ENCODE peak calls at places on chromosomes 11 and 22, in six cellular contexts. A is lower lobe of right lung; F is HFF-Myc; B is naive thymus-derived CD4-positive, alpha-beta T cell; U is cardiac muscle cell; R is heart right ventricle. K is an unnamed sample.

GRCh38 chr22:27996529-27996925 is 77.5 kb upstream of the PITPNB start:
- DNase-seq in F (no peak), B (no peak), U (no peak), A (peak), R (no peak), K (no peak)

GRCh38 chr11:31870609-31871309 is 59.6 kb upstream of the PAX6 start:
- DNase-seq in A (peak), R (peak), U (peak), B (peak), F (no peak), K (no peak)

GRCh38 chr11:78216021-78216420 is 27.3 kb downstream of the USP35 start:
- DNase-seq in A (no peak), U (no peak), F (no peak), B (no peak), R (no peak), K (no peak)

GRCh38 chr11:131749100-131749499 is 378.7 kb downstream of the NTM start:
- DNase-seq in B (no peak), U (peak), A (no peak), R (no peak), F (peak), K (no peak)

GRCh38 chr11:6067502-6067901 is 36.9 kb upstream of the OR56A1 start:
- DNase-seq in B (no peak), U (no peak), A (no peak), F (no peak), R (no peak), K (no peak)

GRCh38 chr22:48798281-48799226 is 1029.1 kb downstream of the BRD1 start:
- DNase-seq in B (no peak), A (no peak), U (no peak), R (no peak), F (no peak), K (no peak)

GRCh38 chr11:75812542-75813040 is 2.4 kb upstream of the UVRAG start:
- DNase-seq in R (no peak), F (no peak), U (no peak), B (no peak), A (no peak), K (no peak)

GRCh38 chr22:33512961-33513360 is 407.3 kb downstream of the LARGE1 start:
- DNase-seq in F (no peak), B (no peak), A (no peak), U (no peak), R (no peak), K (no peak)

GRCh38 chr11:2768471-2769408 is 68.9 kb upstream of the KCNQ1OT1 start:
- DNase-seq in U (peak), R (peak), F (no peak), A (peak), B (no peak), K (peak)

GRCh38 chr11:1749020-1749758 is 1.2 kb downstream of the IFITM10 start:
- DNase-seq in F (no peak), B (no peak), U (peak), R (no peak), A (peak), K (peak)

GRCh38 chr11:46383974-46384701 is 2.7 kb downstream of the MDK start:
- DNase-seq in A (no peak), U (no peak), F (no peak), B (no peak), R (no peak), K (no peak)

GRCh38 chr11:133681901-133682300 is 149.6 kb upstream of the OPCML start:
- DNase-seq in B (no peak), A (no peak), R (no peak), U (no peak), F (no peak), K (no peak)

GRCh38 chr11:77636738-77637344 is 753 bp downstream of the CLNS1A start:
- DNase-seq in U (no peak), F (no peak), A (no peak), R (no peak), B (no peak), K (no peak)

GRCh38 chr22:27685515-27685914 is 116.0 kb downstream of the MN1 start:
- DNase-seq in F (no peak), B (no peak), A (no peak), U (no peak), R (peak), K (no peak)

GRCh38 chr11:1729692-1730011 is 20.7 kb downstream of the IFITM10 start:
- DNase-seq in A (no peak), U (no peak), R (no peak), B (no peak), F (no peak), K (no peak)

GRCh38 chr11:119316017-119316728 is 757 bp downstream of the MCAM start:
- DNase-seq in A (no peak), F (no peak), R (peak), B (no peak), U (no peak), K (peak)

GRCh38 chr22:19505735-19506126 is 18.5 kb downstream of the CLDN5 start:
- DNase-seq in A (no peak), B (no peak), R (no peak), U (no peak), F (no peak), K (peak)

GRCh38 chr11:75968021-75968685 is 153.1 kb downstream of the UVRAG start:
- DNase-seq in U (peak), A (no peak), B (no peak), F (no peak), R (no peak), K (no peak)

GRCh38 chr11:8018742-8019631 is 31.9 kb downstream of the EIF3F start:
- DNase-seq in R (peak), U (peak), F (peak), B (peak), A (peak), K (peak)

GRCh38 chr11:107565219-107565937 is at the start of gene ALKBH8:
- DNase-seq in R (peak), A (peak), B (peak), U (peak), F (no peak), K (no peak)

GRCh38 chr22:48478529-48479265 is 1349.0 kb downstream of the BRD1 start:
- DNase-seq in A (peak), B (no peak), F (no peak), R (no peak), U (no peak), K (peak)

GRCh38 chr11:125360066-125360465 is 136.0 kb downstream of the FEZ1 start:
- DNase-seq in A (no peak), R (no peak), B (no peak), U (no peak), F (no peak), K (no peak)

GRCh38 chr11:3831378-3832239 is 9.2 kb downstream of the RHOG start:
- DNase-seq in A (peak), U (no peak), F (no peak), B (no peak), R (peak), K (no peak)

GRCh38 chr11:77208535-77208934 is 80.5 kb downstream of the MYO7A start:
- DNase-seq in B (no peak), F (no peak), A (no peak), U (no peak), R (no peak), K (no peak)

GRCh38 chr11:115912484-115912945 is 408.3 kb upstream of the CADM1 start:
- DNase-seq in A (no peak), U (no peak), F (no peak), B (no peak), R (no peak), K (no peak)

GRCh38 chr11:9214765-9215164 is 50.4 kb downstream of the DENND5A start:
- DNase-seq in R (no peak), A (no peak), U (peak), B (no peak), F (no peak), K (no peak)

GRCh38 chr11:20589796-20590195 is 9.6 kb upstream of the SLC6A5 start:
- DNase-seq in R (no peak), B (no peak), U (no peak), F (no peak), A (no peak), K (no peak)

GRCh38 chr22:41574847-41575381 is 14.1 kb downstream of the CSDC2 start:
- DNase-seq in F (no peak), R (peak), U (peak), A (no peak), B (no peak), K (peak)

GRCh38 chr11:27471588-27472397 is 797 bp downstream of the LGR4 start:
- DNase-seq in F (no peak), U (peak), R (peak), B (peak), A (peak), K (peak)

GRCh38 chr11:78940500-78941225 is 366.0 kb upstream of the NARS2 start:
- DNase-seq in R (no peak), B (no peak), U (no peak), A (no peak), F (no peak), K (no peak)

GRCh38 chr11:3340025-3340424 is 38.9 kb downstream of the ZNF195 start:
- DNase-seq in F (peak), U (peak), B (no peak), A (no peak), R (no peak), K (no peak)

GRCh38 chr11:127074151-127074761 is 73.7 kb upstream of the KIRREL3 start:
- DNase-seq in U (peak), F (peak), A (no peak), R (no peak), B (no peak), K (no peak)

GRCh38 chr11:79201637-79202347 is 239.0 kb downstream of the TENM4 start:
- DNase-seq in F (no peak), R (no peak), A (no peak), B (no peak), U (no peak), K (no peak)

GRCh38 chr22:29994941-29995340 is 85.3 kb upstream of the HORMAD2 start:
- DNase-seq in B (no peak), F (no peak), U (peak), R (no peak), A (no peak), K (no peak)

GRCh38 chr11:126290887-126291286 is 8.0 kb downstream of the TIRAP start:
- DNase-seq in U (no peak), A (no peak), R (no peak), F (no peak), B (no peak), K (no peak)

GRCh38 chr22:37551981-37552380 is 8.3 kb upstream of the CDC42EP1 start:
- DNase-seq in B (no peak), U (no peak), R (no peak), F (no peak), A (no peak), K (no peak)

GRCh38 chr11:126522606-126523005 is 167.1 kb downstream of the ST3GAL4 start:
- DNase-seq in R (no peak), F (no peak), U (no peak), A (no peak), B (no peak), K (no peak)

GRCh38 chr22:38924197-38924952 is 33.0 kb upstream of the APOBEC3A start:
- DNase-seq in B (no peak), U (peak), R (peak), A (peak), F (peak), K (peak)

GRCh38 chr22:38921801-38922200 is 35.6 kb upstream of the APOBEC3A start:
- DNase-seq in F (no peak), A (no peak), U (no peak), R (no peak), B (no peak), K (no peak)

GRCh38 chr22:38925571-38926041 is 31.8 kb upstream of the APOBEC3A start:
- DNase-seq in F (no peak), A (no peak), R (no peak), U (no peak), B (no peak), K (no peak)

GRCh38 chr22:38921126-38921525 is 36.3 kb upstream of the APOBEC3A start:
- DNase-seq in R (no peak), F (no peak), U (no peak), B (no peak), A (peak), K (no peak)

DNA sequence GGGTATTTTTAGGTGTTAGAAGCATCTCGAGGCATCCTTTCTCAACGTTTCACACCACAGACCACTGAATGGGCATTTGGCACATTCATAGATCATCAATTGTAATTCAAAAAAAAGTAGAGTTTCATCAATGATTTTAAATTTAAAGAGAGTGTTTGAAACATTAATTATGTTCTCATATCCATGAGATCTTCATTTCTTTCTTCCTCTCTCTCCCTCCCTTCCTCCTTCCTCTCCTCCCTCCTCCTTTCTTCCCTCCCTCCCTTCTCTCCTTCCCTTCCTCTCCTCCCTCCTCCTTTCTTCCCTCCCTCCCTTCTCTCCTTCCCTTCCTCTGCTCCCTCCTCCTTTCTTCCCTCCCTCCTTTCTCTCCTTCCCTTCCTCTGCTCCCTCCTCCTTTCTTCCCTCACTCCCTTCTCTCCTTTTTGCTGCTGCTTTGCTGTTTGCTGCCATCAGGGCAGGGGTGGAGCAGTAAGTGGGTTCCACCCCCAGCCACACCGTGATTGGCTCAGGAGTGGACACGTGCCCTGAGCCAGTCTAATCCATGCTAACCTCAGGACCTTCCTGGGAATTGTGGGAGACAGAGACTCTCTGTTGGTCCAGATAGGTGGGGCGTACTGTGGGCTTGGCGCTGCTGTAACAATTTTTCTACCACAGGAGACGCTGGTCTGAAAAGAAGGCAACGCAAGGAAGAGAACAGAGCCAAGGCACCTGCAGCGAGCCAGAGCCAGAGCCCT is 33.8 kb upstream of the APOBEC3A start:
- DNase-seq in R (peak), B (no peak), F (peak), A (peak), U (peak), K (peak)
- H3K4me3 ChIP-seq in R (peak), B (no peak), F (peak), A (peak), U (no peak), K (peak)

GRCh38 chr22:49964136-49964492 is 3.5 kb downstream of the PIM3 start:
- DNase-seq in A (peak), F (no peak), R (no peak), B (no peak), U (no peak), K (peak)
- H3K4me3 ChIP-seq in A (peak), F (peak), R (peak), B (no peak), U (no peak), K (peak)

GRCh38 chr22:22884888-22885840 is 2.5 kb upstream of the IGLL5 start:
- DNase-seq in A (no peak), F (no peak), U (no peak), B (no peak), R (peak), K (no peak)

GRCh38 chr22:22888509-22889353 is 1.1 kb downstream of the IGLL5 start:
- DNase-seq in U (no peak), R (no peak), B (no peak), A (no peak), F (no peak), K (peak)

GRCh38 chr22:22890085-22890484 is 2.5 kb downstream of the IGLL5 start:
- DNase-seq in F (no peak), A (no peak), U (no peak), B (no peak), R (no peak), K (no peak)

GRCh38 chr22:22886546-22886945 is 1.1 kb upstream of the IGLL5 start:
- DNase-seq in A (no peak), B (no peak), F (no peak), U (no peak), R (no peak), K (peak)

DNA sequence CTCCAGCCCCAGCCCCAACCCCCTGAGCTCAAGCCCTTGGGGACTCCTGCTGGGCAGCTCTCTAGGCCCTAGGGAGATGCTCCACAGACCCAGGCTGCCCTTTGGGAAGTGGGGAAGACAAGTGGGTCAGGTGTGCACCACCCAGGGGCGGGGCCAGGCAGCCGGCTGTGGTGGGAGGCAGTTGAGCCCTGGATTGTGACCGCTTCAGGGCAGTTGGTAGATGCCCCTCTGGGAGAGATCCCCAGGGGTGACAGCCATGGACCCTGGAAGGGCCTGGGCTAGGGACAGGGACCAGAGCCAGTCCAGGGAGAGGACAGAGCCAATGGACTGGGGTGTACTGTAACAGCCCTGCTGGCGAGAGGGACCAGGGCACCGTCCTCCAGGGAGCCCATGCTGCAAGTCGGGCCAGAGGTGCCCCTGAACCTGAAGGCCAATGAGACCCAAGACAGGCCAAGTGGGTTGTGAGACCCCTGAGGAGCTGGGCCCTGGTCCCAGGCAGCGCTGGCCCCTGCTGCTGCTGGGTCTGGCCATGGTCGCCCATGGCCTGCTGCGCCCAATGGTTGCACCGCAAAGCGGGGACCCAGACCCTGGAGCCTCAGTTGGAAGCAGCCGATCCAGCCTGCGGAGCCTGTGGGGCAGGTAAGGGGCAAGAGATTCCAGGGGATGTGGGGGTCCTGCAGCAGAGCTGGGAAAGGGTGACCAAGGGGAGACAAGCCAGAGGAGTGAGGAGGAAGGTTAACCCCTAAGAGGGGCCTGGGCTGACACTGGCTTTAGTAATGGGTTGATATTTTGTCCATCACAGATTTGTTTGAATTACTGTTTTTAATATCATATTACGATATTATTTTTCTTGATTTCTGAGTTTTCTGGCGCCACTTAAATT is at the start of gene IGLL5:
- DNase-seq in R (no peak), A (no peak), U (no peak), B (no peak), F (no peak), K (no peak)
- H3K4me3 ChIP-seq in R (no peak), A (no peak), U (no peak), B (no peak), F (no peak), K (no peak)

GRCh38 chr22:31661851-31662667 is at the start of gene PISD:
- DNase-seq in R (peak), U (peak), F (peak), A (peak), B (peak), K (peak)

GRCh38 chr22:31659246-31659645 is 2.8 kb downstream of the PISD start:
- DNase-seq in F (no peak), U (no peak), A (no peak), R (no peak), B (no peak), K (no peak)

GRCh38 chr22:31662668-31663037 is 638 bp upstream of the PISD start:
- DNase-seq in F (no peak), R (no peak), A (no peak), B (no peak), U (no peak), K (no peak)
- H3K4me3 ChIP-seq in F (peak), R (peak), A (peak), B (peak), U (peak), K (peak)

GRCh38 chr11:113162590-113162961 is 151.8 kb upstream of the TTC12 start:
- DNase-seq in U (peak), F (no peak), A (no peak), R (no peak), B (no peak), K (no peak)
- H3K4me3 ChIP-seq in U (no peak), F (no peak), A (no peak), R (no peak), B (no peak), K (no peak)

DNA sequence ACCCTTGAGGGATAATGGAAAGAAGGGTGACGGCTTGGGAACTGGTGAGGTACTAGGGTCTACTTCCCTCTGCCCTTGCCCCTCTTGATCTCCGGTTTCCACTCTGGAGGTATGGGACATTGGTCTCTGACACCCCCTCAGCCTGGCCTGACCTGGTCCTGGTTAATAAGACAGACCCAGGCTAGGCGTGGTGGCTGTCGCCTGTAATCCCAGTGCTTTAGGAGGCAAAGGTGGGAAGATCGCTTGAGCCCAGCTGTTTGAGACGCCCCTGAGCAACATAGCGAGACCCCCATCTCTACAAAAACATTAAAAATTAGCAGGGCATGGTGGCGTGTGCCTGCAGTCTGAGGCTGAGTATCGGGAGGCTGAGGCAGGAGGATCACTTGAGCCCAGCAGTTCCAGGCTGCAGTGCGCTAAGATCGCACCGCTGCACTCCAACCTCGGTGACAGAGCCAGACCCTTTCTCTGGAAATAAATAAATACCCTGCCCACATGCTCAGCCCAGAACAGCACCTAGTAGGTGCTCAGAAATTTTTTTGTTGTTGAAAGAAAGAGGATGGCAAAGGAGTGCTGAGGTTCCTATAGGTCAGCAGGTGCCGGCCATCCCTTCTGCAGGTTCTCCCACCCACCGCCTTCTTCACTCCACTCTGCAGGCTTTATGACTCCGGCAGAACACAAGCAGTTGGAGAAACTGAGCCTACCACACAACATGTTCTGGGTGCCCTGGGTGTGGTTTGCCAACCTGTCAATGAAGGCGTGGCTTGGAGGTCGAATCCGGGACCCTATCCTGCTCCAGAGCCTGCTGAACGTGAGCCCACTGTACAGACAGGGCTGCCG is 6.3 kb downstream of the BEST1 start:
- DNase-seq in F (no peak), U (no peak), A (no peak), R (no peak), B (no peak), K (peak)
- H3K4me3 ChIP-seq in F (no peak), U (no peak), A (peak), R (peak), B (peak), K (no peak)

DNA sequence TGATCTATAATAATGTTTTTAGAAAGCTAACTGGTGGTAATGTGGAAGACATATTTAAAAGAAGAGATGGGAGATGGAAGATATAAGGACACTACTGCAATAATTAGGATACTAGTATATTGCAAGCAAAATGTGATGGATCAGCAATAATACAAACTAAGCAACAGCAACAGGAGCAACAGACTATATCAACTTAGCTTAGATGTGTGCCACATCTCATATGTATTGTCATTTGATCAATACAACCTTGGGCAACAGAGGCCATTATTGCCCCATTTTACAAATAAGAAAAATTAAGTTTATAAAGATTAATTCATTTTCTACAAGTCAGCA is 4.2 kb downstream of the FCHSD2 start:
- DNase-seq in F (no peak), R (no peak), A (no peak), U (no peak), B (no peak), K (no peak)
- H3K4me3 ChIP-seq in F (no peak), R (no peak), A (no peak), U (no peak), B (no peak), K (no peak)

K was measured in ascending aorta.